ENCODE peak calls at places on chromosome 12, in ten cellular contexts. S, R, K, L, V, X, E, Y, Q and G are unnamed samples.

GRCh38 chr12:131872154-131873046 is 22.0 kb upstream of the ULK1 start:
- DNase-seq in S (no peak), V (peak), X (peak), E (peak), L (no peak), K (no peak), Y (peak), Q (no peak), R (no peak), G (no peak)

GRCh38 chr12:99984271-99985128 is at the start of gene ANKS1B:
- DNase-seq in Y (peak), Q (no peak), L (peak), E (no peak), V (peak), R (peak), X (peak), K (peak), S (no peak), G (peak)

GRCh38 chr12:25957898-25958253 is 606 bp upstream of the RASSF8 start:
- DNase-seq in V (peak), X (no peak), S (no peak), Y (peak), K (no peak), E (no peak), Q (no peak), L (no peak), R (no peak), G (no peak)

GRCh38 chr12:28878629-28879028 is 270.4 kb upstream of the FAR2 start:
- DNase-seq in Y (no peak), V (no peak), K (no peak), E (no peak), S (no peak), R (no peak), L (no peak), X (no peak), Q (no peak), G (no peak)

GRCh38 chr12:46774011-46774633 is 51.7 kb downstream of the SLC38A4 start:
- DNase-seq in E (no peak), L (no peak), V (peak), R (no peak), Q (no peak), X (no peak), Y (peak), S (no peak), K (no peak), G (no peak)

GRCh38 chr12:9604288-9604687 is 3.4 kb downstream of the KLRB1 start:
- DNase-seq in Q (no peak), V (peak), E (no peak), K (no peak), S (no peak), Y (no peak), L (no peak), X (no peak), R (no peak), G (no peak)

GRCh38 chr12:96241484-96242256 is 47.5 kb downstream of the ELK3 start:
- DNase-seq in E (no peak), Y (peak), R (no peak), X (peak), V (peak), K (peak), S (peak), L (no peak), Q (peak), G (no peak)

GRCh38 chr12:78146365-78146772 is 315.7 kb downstream of the NAV3 start:
- DNase-seq in K (no peak), L (no peak), S (no peak), E (no peak), X (peak), Y (peak), R (no peak), Q (no peak), V (peak), G (no peak)

GRCh38 chr12:12194206-12194605 is 72.6 kb downstream of the LRP6 start:
- DNase-seq in V (no peak), S (no peak), K (no peak), Q (no peak), Y (peak), X (peak), R (no peak), L (no peak), E (no peak), G (no peak)

GRCh38 chr12:107513636-107514400 is 171.8 kb upstream of the PWP1 start:
- DNase-seq in L (no peak), E (no peak), Y (no peak), S (peak), R (no peak), Q (no peak), V (no peak), X (no peak), K (no peak), G (no peak)

GRCh38 chr12:11839093-11839641 is 189.7 kb downstream of the ETV6 start:
- DNase-seq in K (no peak), L (no peak), Q (no peak), V (no peak), R (no peak), X (no peak), S (peak), Y (peak), E (no peak), G (peak)

GRCh38 chr12:47773062-47773857 is at the start of gene SLC48A1:
- DNase-seq in S (peak), Y (peak), E (no peak), V (peak), L (peak), X (peak), R (peak), Q (peak), K (peak), G (peak)

GRCh38 chr12:3225154-3225795 is 148.1 kb downstream of the TSPAN9 start:
- DNase-seq in K (no peak), S (no peak), V (peak), E (no peak), Y (peak), X (no peak), Q (no peak), L (no peak), R (no peak), G (peak)

DNA sequence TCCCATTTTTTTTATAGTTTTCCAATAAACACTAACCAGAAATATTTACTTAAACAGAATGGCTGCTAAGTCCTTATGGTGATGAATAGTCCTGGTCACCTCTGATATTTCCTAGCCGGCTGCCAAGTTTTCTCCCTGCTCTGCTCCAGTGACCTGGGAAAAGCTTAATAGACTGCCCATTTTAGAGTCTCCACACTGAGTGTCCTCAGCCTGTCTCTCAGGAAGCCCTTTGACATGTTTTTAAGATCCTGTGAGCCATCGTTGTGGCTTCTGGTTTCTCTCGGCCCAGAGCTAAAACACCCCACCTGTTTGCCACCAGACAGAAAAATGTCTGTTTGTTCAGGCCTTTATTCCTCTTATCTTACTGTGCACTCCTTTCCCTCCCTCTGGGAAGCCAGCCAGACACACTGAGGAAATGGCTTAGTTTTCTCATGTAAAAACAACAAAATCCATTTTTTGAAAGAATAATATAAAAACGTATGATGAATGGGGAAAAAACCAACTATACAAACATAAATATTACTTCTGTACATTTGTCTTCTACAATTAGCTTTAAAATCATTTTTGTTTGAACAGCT is 25.4 kb upstream of the ALDH2 start:
- DNase-seq in V (no peak), E (no peak), R (no peak), S (no peak), Q (no peak), K (no peak), X (no peak), L (no peak), Y (peak), G (peak)
- H3K4me3 ChIP-seq in V (no peak), E (no peak), R (no peak), S (no peak), Q (no peak), K (no peak), X (no peak), L (no peak), Y (no peak), G (no peak)

GRCh38 chr12:57135939-57136338 is 7.7 kb downstream of the LRP1 start:
- DNase-seq in L (no peak), S (no peak), Y (no peak), R (no peak), X (no peak), Q (peak), E (no peak), K (peak), V (peak), G (no peak)
- H3K4me3 ChIP-seq in L (no peak), S (no peak), Y (no peak), R (peak), X (no peak), Q (no peak), E (peak), K (peak), V (peak), G (no peak)

DNA sequence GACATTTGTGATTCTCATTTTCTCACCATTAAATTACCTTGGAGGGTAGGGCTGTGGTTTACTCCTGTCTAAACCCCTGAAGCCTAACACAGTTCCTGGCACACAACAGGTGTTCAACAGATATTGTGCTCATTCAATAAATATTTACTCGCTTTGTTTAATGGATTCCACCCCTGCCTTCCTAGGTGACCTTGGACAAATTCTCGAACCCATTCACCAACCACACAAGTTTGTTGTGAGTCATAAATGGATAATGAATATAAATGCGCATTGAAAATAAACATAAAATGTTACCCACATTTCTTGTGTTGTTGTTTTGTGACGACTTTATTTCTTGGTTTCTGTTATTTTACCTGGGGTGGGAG is 362 bp upstream of the TSFM start:
- DNase-seq in S (no peak), K (no peak), X (no peak), V (no peak), E (no peak), R (no peak), L (no peak), Y (no peak), Q (no peak), G (no peak)
- H3K4me3 ChIP-seq in S (no peak), K (peak), X (no peak), V (no peak), E (no peak), R (peak), L (no peak), Y (no peak), Q (peak), G (peak)

GRCh38 chr12:89863968-89864367 is 155.3 kb upstream of the ATP2B1 start:
- DNase-seq in R (no peak), K (no peak), S (no peak), L (no peak), E (no peak), Q (peak), X (no peak), V (no peak), Y (no peak), G (no peak)

GRCh38 chr12:89864419-89864818 is 155.8 kb upstream of the ATP2B1 start:
- DNase-seq in Q (no peak), R (no peak), X (no peak), E (no peak), L (no peak), S (no peak), V (no peak), K (no peak), Y (no peak), G (no peak)

GRCh38 chr12:89861086-89861485 is 152.4 kb upstream of the ATP2B1 start:
- DNase-seq in V (no peak), K (no peak), S (no peak), X (peak), Y (peak), L (no peak), R (no peak), Q (no peak), E (no peak), G (no peak)

GRCh38 chr12:89863332-89863938 is 154.8 kb upstream of the ATP2B1 start:
- DNase-seq in K (no peak), E (no peak), Q (peak), X (no peak), L (no peak), S (no peak), R (no peak), V (no peak), Y (no peak), G (no peak)

DNA sequence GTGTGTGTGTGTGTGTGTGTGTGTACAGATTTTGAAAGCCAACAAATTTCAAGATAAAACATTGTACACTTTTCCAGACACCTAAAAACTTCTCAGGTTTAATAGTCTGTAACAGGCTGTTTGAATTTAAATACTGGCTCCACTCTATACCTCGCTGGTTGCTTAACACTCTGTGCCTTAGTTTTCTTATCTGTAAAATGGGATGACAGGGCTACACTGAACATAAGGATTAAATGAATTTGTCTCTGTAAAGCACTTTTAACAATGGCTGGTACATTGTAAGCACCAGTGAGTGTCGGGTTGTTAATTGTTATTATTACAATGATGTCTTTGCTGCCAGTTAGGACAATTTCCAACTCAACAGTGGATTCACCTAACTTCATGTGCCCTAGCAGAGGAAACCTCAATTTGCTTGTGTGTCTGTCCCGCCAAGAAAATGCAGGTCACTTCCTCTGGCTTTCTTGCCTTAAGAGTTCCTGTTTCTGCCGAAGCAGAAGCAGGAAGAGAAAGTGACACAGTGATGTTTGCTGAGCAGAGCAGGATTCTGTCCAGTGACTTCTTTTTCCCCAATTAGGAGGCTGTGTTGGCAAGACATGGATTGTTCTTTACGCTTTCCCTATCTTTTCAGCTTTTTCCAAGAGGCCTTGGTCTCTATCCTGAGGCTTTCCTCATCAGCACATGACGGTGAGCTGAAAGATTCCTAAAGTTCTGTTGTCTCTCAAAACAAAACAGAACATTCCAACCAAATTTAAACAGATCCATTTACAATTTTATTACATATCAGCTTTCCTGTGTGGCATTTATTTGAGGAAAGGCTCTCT is 154.1 kb upstream of the ATP2B1 start:
- DNase-seq in X (no peak), V (peak), R (no peak), Y (peak), Q (peak), K (no peak), S (no peak), E (no peak), L (peak), G (no peak)
- H3K4me3 ChIP-seq in X (no peak), V (no peak), R (no peak), Y (no peak), Q (peak), K (no peak), S (no peak), E (no peak), L (no peak), G (no peak)

GRCh38 chr12:94550964-94551363 is 91.3 kb upstream of the CEP83 start:
- DNase-seq in Y (no peak), X (no peak), R (no peak), V (no peak), E (no peak), S (peak), Q (no peak), L (no peak), K (no peak), G (no peak)
- H3K4me3 ChIP-seq in Y (no peak), X (no peak), R (no peak), V (no peak), E (no peak), S (no peak), Q (no peak), L (no peak), K (no peak), G (no peak)

GRCh38 chr12:75208851-75209781 is 523 bp downstream of the KCNC2 start:
- DNase-seq in X (peak), K (no peak), Q (no peak), E (no peak), V (peak), Y (peak), S (no peak), R (no peak), L (no peak), G (no peak)
- H3K4me3 ChIP-seq in X (no peak), K (peak), Q (no peak), E (no peak), V (no peak), Y (no peak), S (no peak), R (no peak), L (no peak), G (no peak)

DNA sequence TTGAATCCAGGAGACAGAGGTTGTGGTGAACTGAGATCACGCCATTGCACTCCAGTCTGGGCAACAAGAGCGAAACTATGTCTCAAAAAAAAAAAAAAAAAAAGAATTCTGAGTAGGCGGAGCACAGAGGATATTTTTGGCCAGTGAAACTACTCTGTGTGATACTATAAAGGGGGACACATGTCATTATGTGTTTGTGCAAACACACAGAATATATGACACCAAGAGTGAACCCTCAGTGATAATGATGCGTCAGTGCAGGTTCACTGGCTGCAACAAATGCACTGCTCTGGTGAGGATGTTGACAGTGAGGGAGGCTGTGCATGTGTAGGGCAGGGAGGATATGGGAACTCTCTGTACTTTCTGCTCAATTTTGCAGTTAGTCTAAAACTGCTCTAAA is 24.2 kb downstream of the FBXO21 start:
- DNase-seq in R (no peak), X (no peak), L (no peak), E (no peak), K (no peak), V (no peak), Q (no peak), Y (no peak), S (no peak), G (no peak)
- H3K4me3 ChIP-seq in R (no peak), X (no peak), L (no peak), E (no peak), K (no peak), V (no peak), Q (no peak), Y (no peak), S (no peak), G (no peak)